ENCODE peak calls at places on chromosomes 5 and 9, in four cellular contexts. One of them, this sample, is unnamed.

GRCh38 chr9:86328153-86328552 is 26.1 kb downstream of the TUT7 start:
- DNase-seq in psoas muscle: no peak
- DNase-seq in CD8-positive, alpha-beta T cell: no peak
- DNase-seq in WTC11: no peak
- DNase-seq in this sample: no peak

GRCh38 chr5:91499943-91500531 is 116.9 kb upstream of the ARRDC3 start:
- DNase-seq in CD8-positive, alpha-beta T cell: no peak
- DNase-seq in psoas muscle: no peak
- DNase-seq in WTC11: no peak
- DNase-seq in this sample: no peak

GRCh38 chr5:150561571-150562295 is 53.8 kb downstream of the NDST1 start:
- DNase-seq in CD8-positive, alpha-beta T cell: no peak
- DNase-seq in psoas muscle: no peak
- DNase-seq in WTC11: no peak
- DNase-seq in this sample: no peak

GRCh38 chr9:27572036-27572435 is 1.2 kb downstream of the C9orf72 start:
- DNase-seq in CD8-positive, alpha-beta T cell: no peak
- DNase-seq in WTC11: no peak
- DNase-seq in psoas muscle: no peak
- DNase-seq in this sample: no peak

GRCh38 chr5:1319436-1320343 is 24.8 kb upstream of the TERT start:
- DNase-seq in psoas muscle: no peak
- DNase-seq in CD8-positive, alpha-beta T cell: no peak
- DNase-seq in WTC11: no peak
- DNase-seq in this sample: no peak

GRCh38 chr9:136343121-136343883 is 16.0 kb downstream of the GPSM1 start:
- DNase-seq in WTC11: no peak
- DNase-seq in psoas muscle: no peak
- DNase-seq in CD8-positive, alpha-beta T cell: no peak
- DNase-seq in this sample: no peak

GRCh38 chr9:35658894-35659220 is 765 bp downstream of the CCDC107 start:
- DNase-seq in CD8-positive, alpha-beta T cell: no peak
- DNase-seq in psoas muscle: peak
- DNase-seq in WTC11: no peak
- DNase-seq in this sample: no peak

GRCh38 chr9:682633-683508 is 158.6 kb upstream of the DMRT1 start:
- DNase-seq in CD8-positive, alpha-beta T cell: no peak
- DNase-seq in psoas muscle: no peak
- DNase-seq in WTC11: no peak
- DNase-seq in this sample: no peak

GRCh38 chr5:98941131-98941883 is 12.5 kb upstream of the CHD1 start:
- DNase-seq in CD8-positive, alpha-beta T cell: no peak
- DNase-seq in WTC11: no peak
- DNase-seq in psoas muscle: no peak
- DNase-seq in this sample: no peak

GRCh38 chr5:58279259-58279658 is 180.6 kb downstream of the PLK2 start:
- DNase-seq in CD8-positive, alpha-beta T cell: no peak
- DNase-seq in psoas muscle: no peak
- DNase-seq in WTC11: no peak
- DNase-seq in this sample: no peak

GRCh38 chr9:133351908-133352634 is 4.1 kb downstream of the RPL7A start:
- DNase-seq in WTC11: peak
- DNase-seq in CD8-positive, alpha-beta T cell: no peak
- DNase-seq in psoas muscle: no peak
- DNase-seq in this sample: peak

GRCh38 chr5:95422842-95423241 is 31.7 kb downstream of the FAM81B start:
- DNase-seq in WTC11: no peak
- DNase-seq in CD8-positive, alpha-beta T cell: no peak
- DNase-seq in psoas muscle: no peak
- DNase-seq in this sample: no peak

GRCh38 chr5:110572709-110573108 is 153.8 kb downstream of the TMEM232 start:
- DNase-seq in WTC11: no peak
- DNase-seq in CD8-positive, alpha-beta T cell: no peak
- DNase-seq in psoas muscle: no peak
- DNase-seq in this sample: no peak

GRCh38 chr5:34599471-34600117 is 56.5 kb upstream of the RAI14 start:
- DNase-seq in CD8-positive, alpha-beta T cell: no peak
- DNase-seq in psoas muscle: no peak
- DNase-seq in WTC11: no peak
- DNase-seq in this sample: no peak

GRCh38 chr5:18687429-18687828 is 1053.2 kb downstream of the TAF11L14 start:
- DNase-seq in psoas muscle: no peak
- DNase-seq in CD8-positive, alpha-beta T cell: no peak
- DNase-seq in WTC11: no peak
- DNase-seq in this sample: no peak

GRCh38 chr9:97983524-97984187 is 515 bp downstream of the ANP32B start:
- DNase-seq in psoas muscle: peak
- DNase-seq in CD8-positive, alpha-beta T cell: peak
- DNase-seq in WTC11: peak
- DNase-seq in this sample: no peak

GRCh38 chr9:5559659-5560058 is 49.3 kb downstream of the PDCD1LG2 start:
- DNase-seq in CD8-positive, alpha-beta T cell: no peak
- DNase-seq in WTC11: no peak
- DNase-seq in psoas muscle: no peak
- DNase-seq in this sample: no peak

GRCh38 chr9:20884985-20885593 is 146.4 kb downstream of the HACD4 start:
- DNase-seq in psoas muscle: peak
- DNase-seq in WTC11: peak
- DNase-seq in CD8-positive, alpha-beta T cell: peak
- DNase-seq in this sample: peak

GRCh38 chr9:100575765-100576368 is 2.0 kb upstream of the CAVIN4 start:
- DNase-seq in WTC11: no peak
- DNase-seq in CD8-positive, alpha-beta T cell: no peak
- DNase-seq in psoas muscle: no peak
- DNase-seq in this sample: no peak

GRCh38 chr9:130263601-130264413 is 1.8 kb upstream of the HMCN2 start:
- DNase-seq in psoas muscle: no peak
- DNase-seq in CD8-positive, alpha-beta T cell: no peak
- DNase-seq in WTC11: no peak
- DNase-seq in this sample: no peak

GRCh38 chr5:121940741-121941140 is 21.0 kb upstream of the SRFBP1 start:
- DNase-seq in CD8-positive, alpha-beta T cell: no peak
- DNase-seq in psoas muscle: no peak
- DNase-seq in WTC11: no peak
- DNase-seq in this sample: no peak

GRCh38 chr9:113463418-113464285 is at the start of gene RGS3:
- DNase-seq in CD8-positive, alpha-beta T cell: no peak
- DNase-seq in WTC11: peak
- DNase-seq in psoas muscle: peak
- DNase-seq in this sample: peak

GRCh38 chr9:137664676-137665075 is 45.9 kb downstream of the EHMT1 start:
- DNase-seq in CD8-positive, alpha-beta T cell: no peak
- DNase-seq in WTC11: peak
- DNase-seq in psoas muscle: no peak
- DNase-seq in this sample: no peak

GRCh38 chr9:135775911-135776310 is 73.9 kb downstream of the KCNT1 start:
- DNase-seq in psoas muscle: no peak
- DNase-seq in WTC11: no peak
- DNase-seq in CD8-positive, alpha-beta T cell: no peak
- DNase-seq in this sample: no peak

DNA sequence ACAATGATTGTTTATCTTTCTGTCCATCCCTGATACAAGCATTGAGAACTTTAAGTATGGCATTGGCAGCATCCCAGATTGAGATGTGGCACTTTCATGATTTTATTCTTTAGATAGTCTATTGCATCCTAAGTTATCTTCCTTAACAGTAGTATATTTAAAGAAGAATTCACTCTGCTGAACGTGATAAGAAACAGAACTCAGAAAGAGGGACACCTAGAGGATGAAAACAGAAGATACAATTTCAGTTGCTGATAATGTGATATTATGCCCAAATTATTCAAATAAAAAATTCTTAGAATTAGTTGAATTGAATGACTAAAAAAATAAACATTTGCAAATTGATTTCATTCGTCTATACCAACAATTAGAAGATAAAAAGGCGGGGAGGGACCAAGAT is 218.1 kb upstream of the DMRTA1 start:
- DNase-seq in psoas muscle: no peak
- DNase-seq in CD8-positive, alpha-beta T cell: no peak
- DNase-seq in WTC11: no peak
- DNase-seq in this sample: no peak
- TF ChIP-seq CTCF in psoas muscle: no peak
- TF ChIP-seq CTCF in CD8-positive, alpha-beta T cell: no peak
- TF ChIP-seq CTCF in WTC11: no peak
- TF ChIP-seq CTCF in this sample: peak

GRCh38 chr9:13690595-13690994 is 411.1 kb upstream of the MPDZ start:
- DNase-seq in CD8-positive, alpha-beta T cell: no peak
- DNase-seq in WTC11: no peak
- DNase-seq in psoas muscle: no peak
- DNase-seq in this sample: no peak

GRCh38 chr9:13688223-13688989 is 408.9 kb upstream of the MPDZ start:
- DNase-seq in psoas muscle: no peak
- DNase-seq in WTC11: peak
- DNase-seq in CD8-positive, alpha-beta T cell: no peak
- DNase-seq in this sample: no peak

GRCh38 chr9:13689925-13690324 is 410.4 kb upstream of the MPDZ start:
- DNase-seq in CD8-positive, alpha-beta T cell: no peak
- DNase-seq in WTC11: no peak
- DNase-seq in psoas muscle: no peak
- DNase-seq in this sample: no peak

GRCh38 chr9:13688990-13689600 is 409.6 kb upstream of the MPDZ start:
- DNase-seq in CD8-positive, alpha-beta T cell: no peak
- DNase-seq in psoas muscle: no peak
- DNase-seq in WTC11: peak
- DNase-seq in this sample: no peak
- TF ChIP-seq CTCF in CD8-positive, alpha-beta T cell: no peak
- TF ChIP-seq CTCF in psoas muscle: peak
- TF ChIP-seq CTCF in WTC11: no peak
- TF ChIP-seq CTCF in this sample: peak

GRCh38 chr5:172410839-172411238 is 43.5 kb downstream of the SH3PXD2B start:
- DNase-seq in WTC11: no peak
- DNase-seq in psoas muscle: no peak
- DNase-seq in CD8-positive, alpha-beta T cell: no peak
- DNase-seq in this sample: no peak
- TF ChIP-seq CTCF in WTC11: no peak
- TF ChIP-seq CTCF in psoas muscle: no peak
- TF ChIP-seq CTCF in CD8-positive, alpha-beta T cell: no peak
- TF ChIP-seq CTCF in this sample: no peak

GRCh38 chr5:23523998-23524397 is 16.6 kb downstream of the PRDM9 start:
- DNase-seq in WTC11: no peak
- DNase-seq in psoas muscle: no peak
- DNase-seq in CD8-positive, alpha-beta T cell: no peak
- DNase-seq in this sample: no peak
- TF ChIP-seq CTCF in WTC11: no peak
- TF ChIP-seq CTCF in psoas muscle: no peak
- TF ChIP-seq CTCF in CD8-positive, alpha-beta T cell: no peak
- TF ChIP-seq CTCF in this sample: no peak

This sample was measured in neural crest cell.